ENCODE peak calls at places on chromosomes 4 and X, in six cellular contexts. T, P, I, C, D and S are unnamed samples.

GRCh38 chrX:118974908-118975671 is 672 bp downstream of the LONRF3 start:
- DNase-seq in C (peak), T (peak), I (peak), P (no peak), D (peak), S (peak)

GRCh38 chrX:107775000-107775733 is 420 bp downstream of the TSC22D3 start:
- DNase-seq in T (peak), P (no peak), D (no peak), I (no peak), C (no peak), S (no peak)

GRCh38 chr4:169756971-169757574 is 671 bp downstream of the HPF1 start:
- DNase-seq in I (no peak), C (no peak), T (no peak), P (no peak), D (no peak), S (no peak)

GRCh38 chr4:102319594-102319993 is 25.7 kb downstream of the SLC39A8 start:
- DNase-seq in I (peak), D (no peak), P (no peak), T (no peak), C (no peak), S (no peak)

GRCh38 chr4:140764785-140765392 is 8.7 kb upstream of the TBC1D9 start:
- DNase-seq in C (no peak), T (no peak), P (no peak), D (no peak), I (peak), S (no peak)

GRCh38 chrX:45767021-45767491 is 566.4 kb upstream of the DIPK2B start:
- DNase-seq in C (no peak), P (peak), T (no peak), I (no peak), D (no peak), S (no peak)

GRCh38 chr4:59258002-59258401 is 1942.1 kb upstream of the ADGRL3 start:
- DNase-seq in T (no peak), I (no peak), P (no peak), C (no peak), D (no peak), S (no peak)

GRCh38 chr4:86909540-86909939 is 17.3 kb upstream of the C4orf36 start:
- DNase-seq in D (no peak), I (no peak), C (no peak), T (no peak), P (no peak), S (no peak)

GRCh38 chr4:107850438-107850837 is 25.7 kb downstream of the SGMS2 start:
- DNase-seq in C (no peak), D (no peak), I (no peak), T (no peak), P (no peak), S (no peak)

GRCh38 chrX:44071847-44072545 is 98.8 kb upstream of the NDP start:
- DNase-seq in I (no peak), C (no peak), P (peak), D (no peak), T (no peak), S (no peak)

GRCh38 chr4:24742335-24742734 is 53.0 kb upstream of the SOD3 start:
- DNase-seq in T (no peak), C (no peak), P (no peak), I (no peak), D (no peak), S (no peak)

GRCh38 chr4:107548211-107548905 is 171.7 kb downstream of the PAPSS1 start:
- DNase-seq in D (no peak), C (no peak), P (peak), I (no peak), T (no peak), S (no peak)

GRCh38 chr4:165992263-165992662 is 119.2 kb downstream of the TLL1 start:
- DNase-seq in P (no peak), I (no peak), C (no peak), T (no peak), D (no peak), S (no peak)

GRCh38 chr4:40555176-40555900 is 74.3 kb downstream of the RBM47 start:
- DNase-seq in P (no peak), D (no peak), T (no peak), I (no peak), C (no peak), S (no peak)

GRCh38 chrX:131262738-131263679 is 26.1 kb downstream of the IGSF1 start:
- DNase-seq in I (peak), P (no peak), T (no peak), D (peak), C (no peak), S (peak)

GRCh38 chr4:71065991-71066390 is 72.5 kb downstream of the DCK start:
- DNase-seq in P (no peak), T (no peak), C (no peak), D (no peak), I (no peak), S (no peak)

GRCh38 chrX:2351999-2352995 is 148.5 kb downstream of the DHRSX start:
- DNase-seq in D (no peak), P (peak), T (no peak), I (no peak), C (no peak), S (no peak)

GRCh38 chr4:68304731-68305130 is 45.2 kb downstream of the YTHDC1 start:
- DNase-seq in I (no peak), C (no peak), P (no peak), T (no peak), D (no peak), S (no peak)

GRCh38 chr4:166816901-166817300 is 417.4 kb downstream of the SPOCK3 start:
- DNase-seq in P (no peak), D (no peak), I (no peak), C (no peak), T (no peak), S (no peak)

GRCh38 chr4:25568788-25569231 is 86.8 kb upstream of the SLC34A2 start:
- DNase-seq in D (no peak), I (no peak), P (no peak), C (no peak), T (no peak), S (no peak)

GRCh38 chr4:4789462-4789861 is 70.0 kb upstream of the MSX1 start:
- DNase-seq in D (no peak), I (no peak), C (no peak), P (no peak), T (no peak), S (no peak)

GRCh38 chrX:48720580-48721240 is 24.2 kb downstream of the SUV39H1 start:
- DNase-seq in D (no peak), P (no peak), T (no peak), C (no peak), I (no peak), S (no peak)

GRCh38 chr4:128812360-128812958 is 3.0 kb downstream of the JADE1 start:
- DNase-seq in P (peak), C (no peak), D (no peak), T (peak), I (peak), S (no peak)

GRCh38 chr4:96472103-96472867 is 632.4 kb downstream of the PDHA2 start:
- DNase-seq in P (no peak), D (no peak), C (no peak), T (no peak), I (no peak), S (no peak)

GRCh38 chr4:138826754-138827153 is 188.8 kb upstream of the NOCT start:
- DNase-seq in T (no peak), D (no peak), P (no peak), I (no peak), C (no peak), S (no peak)

GRCh38 chrX:129714581-129714980 is 24.2 kb upstream of the XPNPEP2 start:
- DNase-seq in C (no peak), I (peak), D (no peak), T (no peak), P (no peak), S (no peak)

GRCh38 chr4:165874799-165875371 is 1.8 kb downstream of the TLL1 start:
- DNase-seq in D (peak), P (no peak), T (peak), C (peak), I (peak), S (peak)

GRCh38 chr4:101019941-101020401 is 327.4 kb downstream of the PPP3CA start:
- DNase-seq in P (peak), D (no peak), C (no peak), T (no peak), I (no peak), S (no peak)

GRCh38 chrX:153911798-153912197 is 7.3 kb downstream of the AVPR2 start:
- DNase-seq in D (no peak), I (no peak), P (no peak), C (no peak), T (no peak), S (no peak)

GRCh38 chr4:131644619-131645018 is 1504.5 kb upstream of the PCDH10 start:
- DNase-seq in T (no peak), I (peak), P (peak), C (no peak), D (no peak), S (peak)

GRCh38 chr4:159248383-159249178 is 145.7 kb downstream of the RAPGEF2 start:
- DNase-seq in I (no peak), C (no peak), D (no peak), T (no peak), P (peak), S (no peak)

GRCh38 chr4:24971192-24971591 is 58.4 kb upstream of the CCDC149 start:
- DNase-seq in C (no peak), T (no peak), P (no peak), D (no peak), I (no peak), S (no peak)

GRCh38 chr4:153297116-153297515 is 47.4 kb upstream of the MND1 start:
- DNase-seq in D (no peak), C (no peak), T (no peak), P (no peak), I (no peak), S (no peak)

DNA sequence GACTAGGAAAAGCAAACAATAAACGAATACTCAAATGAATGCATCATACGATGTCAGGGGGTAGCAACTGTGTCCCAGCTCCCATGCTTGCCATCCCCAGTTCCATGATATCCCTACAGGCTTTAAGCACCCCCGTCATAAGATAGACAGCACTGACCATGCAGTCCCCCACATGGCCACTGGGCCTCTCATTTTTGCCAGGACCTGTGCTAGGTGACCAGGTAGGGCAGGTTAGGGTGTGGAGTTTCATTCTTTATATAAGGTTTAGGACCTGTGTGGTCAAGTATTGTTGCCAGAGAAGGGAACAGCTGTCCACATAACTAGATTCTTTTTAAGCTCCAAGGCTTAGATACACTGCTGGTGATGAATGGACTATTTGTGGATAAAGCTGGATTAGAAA is 9.7 kb downstream of the PPEF2 start:
- DNase-seq in P (no peak), D (no peak), I (peak), T (no peak), C (no peak), S (no peak)
- TF ChIP-seq CTCF in P (no peak), D (no peak), I (peak), T (no peak), C (peak), S (peak)

GRCh38 chr4:8402181-8402597 is 38.3 kb downstream of the ACOX3 start:
- DNase-seq in I (no peak), T (peak), C (no peak), D (no peak), P (no peak), S (no peak)

GRCh38 chr4:8402640-8403039 is 37.9 kb downstream of the ACOX3 start:
- DNase-seq in P (no peak), D (peak), C (no peak), T (no peak), I (no peak), S (no peak)

GRCh38 chr4:8401665-8402064 is 38.9 kb downstream of the ACOX3 start:
- DNase-seq in T (no peak), C (no peak), P (no peak), I (no peak), D (no peak), S (no peak)

GRCh38 chr4:8399298-8399697 is 41.2 kb downstream of the ACOX3 start:
- DNase-seq in C (no peak), I (no peak), P (no peak), T (no peak), D (no peak), S (no peak)

DNA sequence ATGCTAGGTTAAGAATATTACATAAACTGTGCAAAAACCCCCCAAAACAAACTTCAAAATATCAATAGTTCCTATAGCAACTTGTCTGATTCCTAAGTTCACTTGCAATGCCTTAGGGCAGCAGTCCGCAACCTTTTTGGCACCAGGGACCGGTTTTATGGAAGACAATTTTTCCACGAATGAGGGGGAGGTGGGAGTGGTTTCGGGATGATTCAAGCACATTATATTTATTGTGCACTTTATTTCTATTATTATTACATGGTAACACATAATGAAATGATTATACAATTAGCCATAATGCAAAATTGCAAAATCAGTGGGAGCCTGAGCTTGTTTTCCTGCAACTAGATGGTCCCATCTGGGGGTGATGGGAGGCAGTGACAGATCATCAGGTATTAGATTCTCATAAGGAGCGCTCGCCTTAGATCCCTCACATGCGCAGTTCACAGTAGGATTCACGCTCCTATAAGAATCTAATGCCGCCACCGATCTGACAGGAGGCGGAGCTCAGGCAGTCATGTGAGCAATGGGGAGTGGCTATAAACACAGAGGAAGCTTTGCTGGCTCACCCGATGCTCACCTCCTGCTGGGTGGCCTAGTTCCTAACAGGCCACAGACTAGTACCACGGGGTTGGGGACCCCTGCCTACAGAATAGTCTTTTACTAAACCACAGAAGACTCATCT is 39.7 kb downstream of the ACOX3 start:
- DNase-seq in C (no peak), I (no peak), T (no peak), P (no peak), D (no peak), S (no peak)
- TF ChIP-seq CTCF in C (no peak), I (no peak), T (no peak), P (no peak), D (no peak), S (no peak)

GRCh38 chr4:39363773-39364393 is 2.3 kb downstream of the RFC1 start:
- DNase-seq in D (no peak), P (no peak), C (no peak), T (no peak), I (no peak), S (no peak)

GRCh38 chr4:39365360-39365759 is 802 bp downstream of the RFC1 start:
- DNase-seq in T (no peak), P (no peak), C (no peak), D (no peak), I (no peak), S (no peak)

GRCh38 chr4:39365931-39366771 is at the start of gene RFC1:
- DNase-seq in C (peak), D (peak), I (peak), P (peak), T (peak), S (peak)

GRCh38 chr4:39369301-39369700 is 3.1 kb upstream of the RFC1 start:
- DNase-seq in T (no peak), I (no peak), P (no peak), C (no peak), D (no peak), S (no peak)

DNA sequence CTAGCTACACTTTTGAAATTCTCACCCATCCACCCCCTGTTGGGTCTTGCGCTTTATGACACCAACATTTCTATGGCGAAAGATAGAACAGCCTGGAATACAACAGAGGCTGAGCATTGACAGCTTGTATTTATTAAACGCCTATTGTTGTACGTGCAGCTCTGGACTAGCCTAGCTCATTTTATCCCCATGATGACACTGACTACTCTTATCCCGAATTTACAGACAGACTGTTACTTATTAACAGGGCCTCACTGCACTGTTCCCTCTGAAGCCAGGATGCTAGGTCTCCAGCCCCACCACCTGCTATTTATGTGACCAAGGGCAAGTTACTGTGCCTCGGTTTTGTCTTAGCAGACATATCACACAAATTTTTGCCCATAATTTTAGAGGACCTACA is 1.0 kb upstream of the RFC1 start:
- DNase-seq in D (no peak), C (no peak), T (no peak), I (no peak), P (no peak), S (no peak)
- TF ChIP-seq CTCF in D (no peak), C (no peak), T (no peak), I (no peak), P (no peak), S (no peak)

DNA sequence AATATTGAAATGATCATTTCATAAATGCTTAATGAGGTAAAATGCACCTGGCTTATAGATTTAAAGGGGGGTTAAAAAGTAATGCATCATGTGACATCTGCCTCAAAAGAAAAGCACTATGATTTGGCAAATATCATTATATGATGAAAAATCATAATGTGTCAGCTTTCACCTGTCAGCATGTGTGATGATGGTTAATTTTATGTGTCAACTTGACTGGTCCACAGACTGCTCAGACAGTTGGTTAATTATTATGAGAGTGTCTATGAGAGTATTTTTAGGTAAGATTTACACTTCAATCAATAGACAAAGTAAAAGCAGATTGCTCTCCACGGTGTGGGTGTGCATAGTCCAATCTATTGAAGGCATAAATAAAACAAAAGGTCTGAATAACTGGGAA is 1986.7 kb downstream of the PCDH7 start:
- DNase-seq in T (no peak), P (no peak), I (no peak), C (no peak), D (no peak), S (no peak)
- TF ChIP-seq CTCF in T (no peak), P (no peak), I (no peak), C (no peak), D (no peak), S (no peak)

GRCh38 chr4:74906771-74907170 is 26.1 kb upstream of the PARM1 start:
- DNase-seq in D (no peak), C (no peak), T (no peak), P (no peak), I (no peak), S (no peak)
- TF ChIP-seq CTCF in D (no peak), C (no peak), T (no peak), P (no peak), I (no peak), S (no peak)